ENCODE peak calls at places on chromosomes 12 and 14, in five cellular contexts. V, A, W, D and J are unnamed samples.

GRCh38 chr14:73295198-73295796 is 58.0 kb downstream of the PAPLN start:
- DNase-seq in V (peak), A (no peak), W (no peak), D (peak), J (no peak)

GRCh38 chr12:590206-590750 is 73.0 kb downstream of the NINJ2 start:
- DNase-seq in V (no peak), A (no peak), W (no peak), D (no peak), J (no peak)

GRCh38 chr14:103880986-103881926 is 33.9 kb upstream of the PPP1R13B start:
- DNase-seq in V (no peak), A (peak), W (no peak), D (no peak), J (peak)

GRCh38 chr12:62731378-62731710 is 203.6 kb downstream of the PPM1H start:
- DNase-seq in V (no peak), A (no peak), W (no peak), D (no peak), J (no peak)

GRCh38 chr12:9509464-9510166 is 98.1 kb downstream of the KLRB1 start:
- DNase-seq in V (no peak), A (no peak), W (no peak), D (no peak), J (no peak)

GRCh38 chr12:68794653-68795253 is 13.2 kb upstream of the MDM2 start:
- DNase-seq in V (no peak), A (no peak), W (no peak), D (no peak), J (no peak)

GRCh38 chr14:61260939-61261776 is 20.0 kb downstream of the TMEM30B start:
- DNase-seq in V (peak), A (no peak), W (no peak), D (peak), J (no peak)

GRCh38 chr14:22118894-22119477 is 445.4 kb upstream of the OR4E1 start:
- DNase-seq in V (no peak), A (no peak), W (no peak), D (no peak), J (no peak)

GRCh38 chr12:118850244-118850825 is 131.0 kb upstream of the SRRM4 start:
- DNase-seq in V (peak), A (no peak), W (no peak), D (no peak), J (no peak)

GRCh38 chr12:57095440-57095839 is 6.5 kb downstream of the NAB2 start:
- DNase-seq in V (no peak), A (no peak), W (no peak), D (no peak), J (peak)

GRCh38 chr12:106135075-106135474 is 3.7 kb downstream of the NUAK1 start:
- DNase-seq in V (no peak), A (no peak), W (no peak), D (no peak), J (no peak)

GRCh38 chr14:23544511-23545447 is 6.8 kb downstream of the ZFHX2 start:
- DNase-seq in V (no peak), A (peak), W (no peak), D (no peak), J (no peak)

GRCh38 chr12:130162771-130163460 is 652 bp downstream of the FZD10 start:
- DNase-seq in V (no peak), A (no peak), W (no peak), D (no peak), J (peak)

GRCh38 chr14:103138483-103139370 is 15.5 kb downstream of the TNFAIP2 start:
- DNase-seq in V (no peak), A (peak), W (no peak), D (no peak), J (no peak)

GRCh38 chr14:58216544-58216943 is 16.6 kb downstream of the ACTR10 start:
- DNase-seq in V (no peak), A (no peak), W (no peak), D (peak), J (no peak)

GRCh38 chr12:50458606-50459005 is 46.2 kb upstream of the DIP2B start:
- DNase-seq in V (no peak), A (no peak), W (no peak), D (no peak), J (no peak)

GRCh38 chr12:27468241-27468640 is 21.7 kb downstream of the SMCO2 start:
- DNase-seq in V (no peak), A (no peak), W (no peak), D (no peak), J (no peak)

GRCh38 chr12:124764870-124765570 is 98.6 kb downstream of the SCARB1 start:
- DNase-seq in V (no peak), A (peak), W (no peak), D (no peak), J (no peak)

GRCh38 chr12:21502164-21502496 is 541 bp downstream of the GOLT1B start:
- DNase-seq in V (peak), A (peak), W (no peak), D (peak), J (no peak)

GRCh38 chr12:5307065-5307464 is 124.8 kb upstream of the NTF3 start:
- DNase-seq in V (no peak), A (no peak), W (no peak), D (no peak), J (no peak)

GRCh38 chr12:1939745-1940607 is 21.5 kb upstream of the CACNA2D4 start:
- DNase-seq in V (peak), A (peak), W (peak), D (peak), J (peak)

GRCh38 chr14:20782280-20782890 is 1.3 kb downstream of the RNASE6 start:
- DNase-seq in V (no peak), A (no peak), W (no peak), D (no peak), J (no peak)